ENCODE peak calls at places on chromosomes 2 and 18, in five cellular contexts. P is NCI-H2107; T is amniotic stem cell; M is cardiac fibroblast; S is stimulated activated CD4-positive, alpha-beta T cell treated with anti-CD3 and anti-CD28 coated beads, Interleukin-12 subunit alpha, Interleukin-12 subunit beta, amount 100 ng/mL, for 4 hours. G is an unnamed sample.

GRCh38 chr2:109065335-109065734 is 63.7 kb upstream of the SH3RF3 start:
- DNase-seq in P (no peak), T (no peak), M (peak; percentile 7), S (no peak), G (no peak)

GRCh38 chr2:36441816-36442215 is 86.2 kb downstream of the CRIM1 start:
- DNase-seq in P (no peak), T (no peak), M (peak; percentile 91), S (no peak), G (no peak)

GRCh38 chr18:59129964-59130703 is 9.6 kb upstream of the SEC11C start:
- DNase-seq in P (no peak), T (no peak), M (no peak), S (no peak), G (no peak)

GRCh38 chr2:6653281-6653750 is 212.4 kb downstream of the CMPK2 start:
- DNase-seq in P (no peak), T (no peak), M (no peak), S (no peak), G (no peak)

GRCh38 chr2:197089659-197090058 is 163.2 kb upstream of the PGAP1 start:
- DNase-seq in P (no peak), T (no peak), M (no peak), S (no peak), G (no peak)

GRCh38 chr2:191878576-191879298 is 31.8 kb upstream of the CAVIN2 start:
- DNase-seq in P (no peak), T (peak; percentile 21), M (peak; percentile 87), S (no peak), G (no peak)

GRCh38 chr2:85902496-85902895 is 13.7 kb upstream of the ST3GAL5 start:
- DNase-seq in P (no peak), T (no peak), M (no peak), S (no peak), G (no peak)

GRCh38 chr2:189492451-189492850 is 51.2 kb downstream of the WDR75 start:
- DNase-seq in P (no peak), T (no peak), M (no peak), S (no peak), G (no peak)

GRCh38 chr2:148917431-148917830 is 42.4 kb downstream of the KIF5C start:
- DNase-seq in P (no peak), T (no peak), M (no peak), S (no peak), G (no peak)

GRCh38 chr18:13831864-13832508 is 8.0 kb downstream of the MC5R start:
- DNase-seq in P (no peak), T (no peak), M (no peak), S (no peak), G (no peak)

GRCh38 chr2:234444888-234445287 is 52.0 kb downstream of the ARL4C start:
- DNase-seq in P (no peak), T (peak; percentile 90), M (peak; percentile 81), S (peak; percentile 40), G (no peak)

GRCh38 chr18:2325308-2325849 is 245.9 kb downstream of the METTL4 start:
- DNase-seq in P (no peak), T (no peak), M (peak; percentile 88), S (no peak), G (no peak)

GRCh38 chr2:234483568-234484251 is 13.2 kb downstream of the ARL4C start:
- DNase-seq in P (no peak), T (no peak), M (no peak), S (no peak), G (no peak)

GRCh38 chr18:10973579-10974260 is 175.6 kb downstream of the PIEZO2 start:
- DNase-seq in P (no peak), T (no peak), M (peak; percentile 40), S (no peak), G (no peak)

GRCh38 chr2:176656055-176656775 is 387.0 kb downstream of the MTX2 start:
- DNase-seq in P (no peak), T (no peak), M (no peak), S (no peak), G (no peak)

GRCh38 chr2:7604456-7604855 is 687.2 kb downstream of the RNF144A start:
- DNase-seq in P (no peak), T (peak; percentile 1), M (no peak), S (no peak), G (no peak)

GRCh38 chr2:60446413-60447358 is 106.8 kb downstream of the BCL11A start:
- DNase-seq in P (no peak), T (no peak), M (no peak), S (no peak), G (no peak)

GRCh38 chr2:60947056-60947455 is 65.7 kb downstream of the REL start:
- DNase-seq in P (no peak), T (no peak), M (no peak), S (no peak), G (no peak)

GRCh38 chr18:39564716-39565115 is 1999.1 kb upstream of the CELF4 start:
- DNase-seq in P (no peak), T (no peak), M (no peak), S (no peak), G (no peak)